ENCODE peak calls at places on chromosomes 4 and X, in eight cellular contexts. One of them, this sample, is unnamed.

GRCh38 chr4:10164877-10165283 is 48.3 kb upstream of the WDR1 start:
- DNase-seq in lower lobe of right lung: no peak
- DNase-seq in WERI-Rb-1: peak
- DNase-seq in brain microvascular endothelial cell: peak
- DNase-seq in MM.1S: no peak
- DNase-seq in colonic mucosa: peak
- DNase-seq in suprapubic skin: no peak
- DNase-seq in Peyer's patch: no peak
- DNase-seq in this sample: peak

GRCh38 chr4:6029254-6029653 is 11.0 kb upstream of the C4orf50 start:
- DNase-seq in lower lobe of right lung: no peak
- DNase-seq in WERI-Rb-1: no peak
- DNase-seq in brain microvascular endothelial cell: no peak
- DNase-seq in MM.1S: no peak
- DNase-seq in colonic mucosa: no peak
- DNase-seq in suprapubic skin: no peak
- DNase-seq in Peyer's patch: no peak
- DNase-seq in this sample: no peak

GRCh38 chr4:153789741-153790651 is 1.1 kb upstream of the SFRP2 start:
- DNase-seq in lower lobe of right lung: no peak
- DNase-seq in WERI-Rb-1: no peak
- DNase-seq in brain microvascular endothelial cell: no peak
- DNase-seq in MM.1S: no peak
- DNase-seq in colonic mucosa: no peak
- DNase-seq in suprapubic skin: no peak
- DNase-seq in Peyer's patch: no peak
- DNase-seq in this sample: no peak

GRCh38 chr4:53781614-53782467 is 190.6 kb upstream of the LNX1 start:
- DNase-seq in lower lobe of right lung: no peak
- DNase-seq in WERI-Rb-1: no peak
- DNase-seq in brain microvascular endothelial cell: peak
- DNase-seq in MM.1S: no peak
- DNase-seq in colonic mucosa: no peak
- DNase-seq in suprapubic skin: no peak
- DNase-seq in Peyer's patch: no peak
- DNase-seq in this sample: no peak

GRCh38 chrX:81232218-81232617 is 30.3 kb downstream of the SH3BGRL start:
- DNase-seq in lower lobe of right lung: no peak
- DNase-seq in WERI-Rb-1: no peak
- DNase-seq in brain microvascular endothelial cell: no peak
- DNase-seq in MM.1S: no peak
- DNase-seq in colonic mucosa: no peak
- DNase-seq in suprapubic skin: no peak
- DNase-seq in Peyer's patch: no peak
- DNase-seq in this sample: no peak

GRCh38 chrX:31459361-31459760 is 387.5 kb upstream of the FTHL17 start:
- DNase-seq in lower lobe of right lung: no peak
- DNase-seq in WERI-Rb-1: no peak
- DNase-seq in brain microvascular endothelial cell: no peak
- DNase-seq in MM.1S: no peak
- DNase-seq in colonic mucosa: no peak
- DNase-seq in suprapubic skin: no peak
- DNase-seq in Peyer's patch: no peak
- DNase-seq in this sample: no peak

GRCh38 chr4:152590179-152591031 is 54.5 kb upstream of the FBXW7 start:
- DNase-seq in lower lobe of right lung: no peak
- DNase-seq in WERI-Rb-1: peak
- DNase-seq in brain microvascular endothelial cell: peak
- DNase-seq in MM.1S: no peak
- DNase-seq in colonic mucosa: no peak
- DNase-seq in suprapubic skin: no peak
- DNase-seq in Peyer's patch: no peak
- DNase-seq in this sample: peak

GRCh38 chr4:112732142-112732541 is 95.2 kb downstream of the LARP7 start:
- DNase-seq in lower lobe of right lung: no peak
- DNase-seq in WERI-Rb-1: no peak
- DNase-seq in brain microvascular endothelial cell: no peak
- DNase-seq in MM.1S: no peak
- DNase-seq in colonic mucosa: no peak
- DNase-seq in suprapubic skin: no peak
- DNase-seq in Peyer's patch: no peak
- DNase-seq in this sample: no peak

GRCh38 chrX:11546917-11547316 is 118.8 kb downstream of the ARHGAP6 start:
- DNase-seq in lower lobe of right lung: no peak
- DNase-seq in WERI-Rb-1: no peak
- DNase-seq in brain microvascular endothelial cell: no peak
- DNase-seq in MM.1S: no peak
- DNase-seq in colonic mucosa: no peak
- DNase-seq in suprapubic skin: no peak
- DNase-seq in Peyer's patch: no peak
- DNase-seq in this sample: no peak

GRCh38 chr4:108849611-108850406 is 87.0 kb upstream of the ETNPPL start:
- DNase-seq in lower lobe of right lung: no peak
- DNase-seq in WERI-Rb-1: no peak
- DNase-seq in brain microvascular endothelial cell: peak
- DNase-seq in MM.1S: peak
- DNase-seq in colonic mucosa: no peak
- DNase-seq in suprapubic skin: no peak
- DNase-seq in Peyer's patch: no peak
- DNase-seq in this sample: peak

GRCh38 chr4:183906736-183907651 is 1.9 kb downstream of the STOX2 start:
- DNase-seq in lower lobe of right lung: no peak
- DNase-seq in WERI-Rb-1: peak
- DNase-seq in brain microvascular endothelial cell: no peak
- DNase-seq in MM.1S: no peak
- DNase-seq in colonic mucosa: no peak
- DNase-seq in suprapubic skin: no peak
- DNase-seq in Peyer's patch: no peak
- DNase-seq in this sample: peak

GRCh38 chr4:180310616-180311015 is 1932.6 kb upstream of the TENM3 start:
- DNase-seq in lower lobe of right lung: no peak
- DNase-seq in WERI-Rb-1: no peak
- DNase-seq in brain microvascular endothelial cell: no peak
- DNase-seq in MM.1S: no peak
- DNase-seq in colonic mucosa: no peak
- DNase-seq in suprapubic skin: no peak
- DNase-seq in Peyer's patch: no peak
- DNase-seq in this sample: no peak

GRCh38 chr4:121238461-121238860 is 74.3 kb upstream of the TNIP3 start:
- DNase-seq in lower lobe of right lung: no peak
- DNase-seq in WERI-Rb-1: no peak
- DNase-seq in brain microvascular endothelial cell: no peak
- DNase-seq in MM.1S: no peak
- DNase-seq in colonic mucosa: no peak
- DNase-seq in suprapubic skin: no peak
- DNase-seq in Peyer's patch: no peak
- DNase-seq in this sample: no peak

GRCh38 chrX:119871245-119871598 is 311 bp downstream of the RNF113A start:
- DNase-seq in lower lobe of right lung: peak
- DNase-seq in WERI-Rb-1: no peak
- DNase-seq in brain microvascular endothelial cell: no peak
- DNase-seq in MM.1S: no peak
- DNase-seq in colonic mucosa: peak
- DNase-seq in suprapubic skin: no peak
- DNase-seq in Peyer's patch: peak
- DNase-seq in this sample: no peak

GRCh38 chrX:17007134-17007768 is 60.8 kb downstream of the REPS2 start:
- DNase-seq in lower lobe of right lung: no peak
- DNase-seq in WERI-Rb-1: peak
- DNase-seq in brain microvascular endothelial cell: no peak
- DNase-seq in MM.1S: no peak
- DNase-seq in colonic mucosa: no peak
- DNase-seq in suprapubic skin: no peak
- DNase-seq in Peyer's patch: no peak
- DNase-seq in this sample: peak

GRCh38 chr4:13891544-13891939 is 264.0 kb upstream of the BOD1L1 start:
- DNase-seq in lower lobe of right lung: no peak
- DNase-seq in WERI-Rb-1: no peak
- DNase-seq in brain microvascular endothelial cell: no peak
- DNase-seq in MM.1S: no peak
- DNase-seq in colonic mucosa: no peak
- DNase-seq in suprapubic skin: no peak
- DNase-seq in Peyer's patch: no peak
- DNase-seq in this sample: no peak

GRCh38 chr4:13893221-13893620 is 265.7 kb upstream of the BOD1L1 start:
- DNase-seq in lower lobe of right lung: no peak
- DNase-seq in WERI-Rb-1: no peak
- DNase-seq in brain microvascular endothelial cell: no peak
- DNase-seq in MM.1S: no peak
- DNase-seq in colonic mucosa: no peak
- DNase-seq in suprapubic skin: no peak
- DNase-seq in Peyer's patch: no peak
- DNase-seq in this sample: no peak

GRCh38 chr4:13888112-13888511 is 260.6 kb upstream of the BOD1L1 start:
- DNase-seq in lower lobe of right lung: no peak
- DNase-seq in WERI-Rb-1: no peak
- DNase-seq in brain microvascular endothelial cell: peak
- DNase-seq in MM.1S: no peak
- DNase-seq in colonic mucosa: no peak
- DNase-seq in suprapubic skin: no peak
- DNase-seq in Peyer's patch: no peak
- DNase-seq in this sample: no peak

GRCh38 chr4:13893987-13894386 is 266.5 kb upstream of the BOD1L1 start:
- DNase-seq in lower lobe of right lung: no peak
- DNase-seq in WERI-Rb-1: no peak
- DNase-seq in brain microvascular endothelial cell: no peak
- DNase-seq in MM.1S: no peak
- DNase-seq in colonic mucosa: no peak
- DNase-seq in suprapubic skin: no peak
- DNase-seq in Peyer's patch: no peak
- DNase-seq in this sample: no peak

DNA sequence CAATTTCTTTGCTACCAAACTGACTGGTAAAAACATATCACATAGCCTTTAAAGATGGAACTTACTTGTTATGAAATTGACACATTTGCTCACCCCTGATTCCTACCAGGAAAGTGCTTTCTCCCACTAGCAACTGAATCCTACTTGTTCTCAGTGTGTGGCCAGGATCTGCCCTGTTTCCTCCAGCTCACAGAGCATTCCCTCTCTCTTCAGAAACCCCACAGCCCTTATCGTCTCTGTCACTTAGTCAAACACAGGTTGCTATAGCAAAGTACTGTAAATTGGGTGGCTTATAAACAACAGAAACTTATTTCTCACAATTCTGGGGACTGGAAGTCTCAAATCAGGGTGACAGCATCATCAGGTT is 265.2 kb upstream of the BOD1L1 start:
- DNase-seq in lower lobe of right lung: no peak
- DNase-seq in WERI-Rb-1: no peak
- DNase-seq in brain microvascular endothelial cell: peak
- DNase-seq in MM.1S: no peak
- DNase-seq in colonic mucosa: no peak
- DNase-seq in suprapubic skin: no peak
- DNase-seq in Peyer's patch: no peak
- DNase-seq in this sample: no peak
- H3K27ac ChIP-seq in lower lobe of right lung: no peak
- H3K27ac ChIP-seq in WERI-Rb-1: no peak
- H3K27ac ChIP-seq in brain microvascular endothelial cell: peak
- H3K27ac ChIP-seq in MM.1S: no peak
- H3K27ac ChIP-seq in colonic mucosa: no peak
- H3K27ac ChIP-seq in suprapubic skin: no peak
- H3K27ac ChIP-seq in Peyer's patch: no peak
- H3K27ac ChIP-seq in this sample: no peak

DNA sequence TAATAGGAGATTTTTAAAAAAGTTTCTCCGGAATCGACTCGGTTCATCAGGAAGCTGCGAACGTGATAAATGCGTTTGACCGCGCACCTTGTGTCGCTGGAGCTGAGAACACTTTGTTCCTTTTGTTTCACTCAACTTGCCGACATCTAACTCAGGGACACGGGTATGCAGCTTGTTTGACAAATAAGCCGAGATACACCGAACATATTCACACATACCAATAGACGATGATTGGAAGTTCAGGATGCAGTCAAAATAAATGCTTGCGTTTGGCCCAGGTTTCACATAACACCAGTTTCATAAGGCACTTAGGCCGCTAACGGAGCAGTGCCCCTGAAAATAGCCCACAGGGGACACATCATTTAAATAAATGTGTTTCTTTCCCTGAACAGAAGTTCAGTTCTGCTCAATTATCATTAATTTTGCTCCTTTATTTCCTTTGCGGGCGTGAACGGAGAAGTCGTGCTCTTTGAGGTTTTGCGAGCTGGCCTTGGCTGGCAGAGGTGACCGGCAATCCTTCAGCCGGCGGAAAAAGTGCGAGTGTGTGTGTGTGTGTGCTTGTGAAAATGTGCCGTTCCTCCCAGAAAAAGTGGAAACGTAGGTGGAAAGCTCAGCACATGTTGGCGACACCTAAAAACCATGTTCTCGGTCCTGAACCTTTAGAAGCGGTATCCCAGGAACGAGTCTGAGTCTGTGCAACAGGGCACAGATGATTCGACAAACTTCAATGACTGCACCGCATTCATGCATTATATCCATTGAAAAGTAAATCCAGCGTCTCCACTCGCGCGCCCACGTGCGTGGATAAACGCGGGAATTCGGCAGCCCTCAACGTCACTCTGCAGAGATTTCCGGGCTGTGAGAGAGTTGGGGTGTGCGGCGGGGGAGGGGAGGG is 680 bp upstream of the SHISA3 start:
- DNase-seq in lower lobe of right lung: no peak
- DNase-seq in WERI-Rb-1: no peak
- DNase-seq in brain microvascular endothelial cell: no peak
- DNase-seq in MM.1S: no peak
- DNase-seq in colonic mucosa: no peak
- DNase-seq in suprapubic skin: no peak
- DNase-seq in Peyer's patch: no peak
- DNase-seq in this sample: no peak
- H3K4me3 ChIP-seq in lower lobe of right lung: peak
- H3K4me3 ChIP-seq in WERI-Rb-1: no peak
- H3K4me3 ChIP-seq in brain microvascular endothelial cell: peak
- H3K4me3 ChIP-seq in MM.1S: peak
- H3K4me3 ChIP-seq in colonic mucosa: peak
- H3K4me3 ChIP-seq in suprapubic skin: peak
- H3K4me3 ChIP-seq in Peyer's patch: peak
- H3K4me3 ChIP-seq in this sample: peak

DNA sequence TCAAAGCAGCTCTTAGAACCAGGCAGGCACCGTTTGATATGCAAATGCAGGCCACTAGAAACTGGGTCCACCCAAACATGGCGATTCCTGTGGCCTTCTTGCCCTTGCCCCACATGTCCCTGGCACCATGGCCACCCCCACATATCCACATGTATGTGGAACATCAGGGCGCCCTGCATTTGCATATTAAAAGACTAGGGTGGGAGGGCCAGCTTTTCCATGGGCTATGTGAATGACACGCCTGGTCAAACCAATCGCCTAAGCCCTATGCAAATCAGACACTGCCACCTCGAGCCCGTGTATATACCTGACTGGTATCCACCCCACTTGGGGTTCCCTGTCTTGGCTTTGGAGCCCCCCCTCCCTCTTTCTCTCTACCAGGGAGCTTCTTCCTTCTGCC is 107.0 kb downstream of the ABLIM2 start:
- DNase-seq in lower lobe of right lung: no peak
- DNase-seq in WERI-Rb-1: no peak
- DNase-seq in brain microvascular endothelial cell: no peak
- DNase-seq in MM.1S: no peak
- DNase-seq in colonic mucosa: no peak
- DNase-seq in suprapubic skin: no peak
- DNase-seq in Peyer's patch: no peak
- DNase-seq in this sample: no peak
- H3K27ac ChIP-seq in lower lobe of right lung: peak
- H3K27ac ChIP-seq in WERI-Rb-1: no peak
- H3K27ac ChIP-seq in brain microvascular endothelial cell: no peak
- H3K27ac ChIP-seq in MM.1S: no peak
- H3K27ac ChIP-seq in colonic mucosa: no peak
- H3K27ac ChIP-seq in suprapubic skin: no peak
- H3K27ac ChIP-seq in Peyer's patch: no peak
- H3K27ac ChIP-seq in this sample: peak

GRCh38 chr4:80264825-80265224 is 1.6 kb upstream of the FGF5 start:
- DNase-seq in lower lobe of right lung: no peak
- DNase-seq in WERI-Rb-1: no peak
- DNase-seq in brain microvascular endothelial cell: no peak
- DNase-seq in MM.1S: no peak
- DNase-seq in colonic mucosa: no peak
- DNase-seq in suprapubic skin: no peak
- DNase-seq in Peyer's patch: no peak
- DNase-seq in this sample: no peak
- H3K4me3 ChIP-seq in lower lobe of right lung: no peak
- H3K4me3 ChIP-seq in WERI-Rb-1: no peak
- H3K4me3 ChIP-seq in brain microvascular endothelial cell: no peak
- H3K4me3 ChIP-seq in MM.1S: no peak
- H3K4me3 ChIP-seq in colonic mucosa: no peak
- H3K4me3 ChIP-seq in suprapubic skin: no peak
- H3K4me3 ChIP-seq in Peyer's patch: no peak
- H3K4me3 ChIP-seq in this sample: no peak

This sample was measured in cardiac muscle cell.